ENCODE peak calls at places on chromosome 22, in seven cellular contexts. W is H9, J is IMR-90, P is mesenchymal stem cell, E is neuronal stem cell, Y is mesendoderm, F is trophoblast cell. V is an unnamed sample.

GRCh38 chr22:32897400-32897799 is 95.9 kb downstream of the TIMP3 start:
- DNase-seq in J (peak), E (no peak), Y (peak), W (no peak), F (peak), P (peak), V (no peak)

GRCh38 chr22:49008682-49009235 is 818.9 kb downstream of the BRD1 start:
- DNase-seq in J (no peak), Y (no peak), F (no peak), P (no peak), E (no peak), W (peak), V (peak)

GRCh38 chr22:49295465-49295743 is 532.3 kb downstream of the BRD1 start:
- DNase-seq in P (no peak), Y (no peak), J (no peak), F (no peak), E (no peak), W (peak), V (no peak)

GRCh38 chr22:26372890-26373289 is 56.2 kb upstream of the ASPHD2 start:
- DNase-seq in W (no peak), P (no peak), J (no peak), E (no peak), Y (no peak), F (peak), V (no peak)

GRCh38 chr22:20033045-20033706 is 12.3 kb downstream of the TANGO2 start:
- DNase-seq in W (no peak), P (no peak), Y (no peak), J (no peak), E (no peak), F (no peak), V (no peak)

GRCh38 chr22:37167176-37167980 is 17.7 kb upstream of the IL2RB start:
- DNase-seq in E (no peak), P (no peak), W (no peak), J (no peak), F (no peak), Y (no peak), V (no peak)

GRCh38 chr22:50672471-50673230 is at the start of gene SHANK3:
- DNase-seq in E (no peak), J (no peak), P (no peak), Y (no peak), F (no peak), W (no peak), V (no peak)

GRCh38 chr22:29011868-29012428 is 49.7 kb downstream of the C22orf31 start:
- DNase-seq in J (no peak), F (no peak), Y (no peak), P (no peak), W (no peak), E (no peak), V (no peak)

GRCh38 chr22:29780781-29781676 is 13.9 kb downstream of the UQCR10 start:
- DNase-seq in P (peak), J (peak), W (no peak), Y (peak), E (no peak), F (no peak), V (no peak)

GRCh38 chr22:25745341-25746011 is 3.5 kb downstream of the MYO18B start:
- DNase-seq in J (peak), P (peak), F (no peak), W (no peak), E (no peak), Y (no peak), V (no peak)

GRCh38 chr22:38153821-38154562 is 27.6 kb downstream of the PLA2G6 start:
- DNase-seq in W (peak), F (peak), P (no peak), E (no peak), J (no peak), Y (peak), V (no peak)

GRCh38 chr22:49928185-49928495 is 9.7 kb downstream of the CRELD2 start:
- DNase-seq in Y (no peak), F (no peak), P (no peak), E (no peak), J (no peak), W (no peak), V (no peak)

GRCh38 chr22:36360871-36361383 is 26.8 kb downstream of the MYH9 start:
- DNase-seq in J (peak), P (peak), E (no peak), W (no peak), F (no peak), Y (peak), V (no peak)

GRCh38 chr22:23246982-23247766 is 66.9 kb downstream of the BCR start:
- DNase-seq in Y (no peak), E (no peak), W (no peak), J (no peak), P (no peak), F (no peak), V (no peak)
- H2BK5ac ChIP-seq in Y (no peak), E (no peak), W (no peak), J (no peak), P (no peak), F (no peak), V (peak)

GRCh38 chr22:27870234-27871191 is 48.5 kb downstream of the PITPNB start:
- DNase-seq in W (no peak), Y (no peak), P (no peak), F (no peak), J (no peak), E (no peak), V (no peak)
- H2BK5ac ChIP-seq in W (no peak), Y (no peak), P (no peak), F (no peak), J (peak), E (no peak), V (no peak)

GRCh38 chr22:44188986-44189630 is 8.4 kb downstream of the PARVG start:
- DNase-seq in W (no peak), Y (no peak), E (no peak), J (no peak), F (no peak), P (no peak), V (no peak)

GRCh38 chr22:44190381-44190976 is 9.8 kb downstream of the PARVG start:
- DNase-seq in E (no peak), Y (no peak), F (no peak), P (no peak), W (no peak), J (no peak), V (no peak)

GRCh38 chr22:44192811-44193536 is 12.2 kb downstream of the PARVG start:
- DNase-seq in F (no peak), E (no peak), J (no peak), Y (no peak), W (no peak), P (no peak), V (no peak)

GRCh38 chr22:44192098-44192810 is 11.5 kb downstream of the PARVG start:
- DNase-seq in P (no peak), J (no peak), W (peak), Y (peak), F (no peak), E (no peak), V (peak)

GRCh38 chr22:44191036-44191454 is 10.3 kb downstream of the PARVG start:
- DNase-seq in F (no peak), Y (peak), J (no peak), W (no peak), P (no peak), E (no peak), V (no peak)
- H2BK5ac ChIP-seq in F (no peak), Y (no peak), J (no peak), W (no peak), P (no peak), E (no peak), V (no peak)

DNA sequence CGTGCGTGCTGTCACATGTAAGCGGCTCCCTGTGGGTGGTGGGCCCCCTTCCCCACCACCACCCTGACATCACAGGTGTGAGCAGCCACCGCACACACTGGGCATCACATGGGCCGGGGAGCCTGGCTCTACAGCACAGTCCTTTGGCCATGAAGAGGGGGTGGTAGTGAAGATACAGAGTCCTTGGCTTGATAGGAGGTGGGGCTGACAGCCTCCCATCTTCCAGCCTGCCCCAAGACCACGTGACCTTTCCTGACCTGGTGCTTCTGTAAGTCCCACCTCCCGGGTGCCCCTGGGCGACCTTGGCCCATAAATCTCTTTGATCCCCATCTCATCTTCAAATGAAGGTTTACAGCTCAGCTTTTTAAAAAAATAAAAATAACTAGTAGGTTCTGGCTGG is 21.2 kb upstream of the MGAT3 start:
- DNase-seq in Y (no peak), E (no peak), P (no peak), J (no peak), F (no peak), W (no peak), V (no peak)
- H2BK5ac ChIP-seq in Y (no peak), E (no peak), P (no peak), J (no peak), F (no peak), W (no peak), V (no peak)

V was measured in H1.